ENCODE peak calls at places on chromosomes 12 and 14, in five cellular contexts. One of them, this sample, is unnamed.

GRCh38 chr12:9118161-9118560 is 2.4 kb upstream of the A2M start:
- ATAC-seq in left ventricle myocardium superior: peak
- ATAC-seq in activated CD8-positive, alpha-beta memory T cell treated with anti-CD3 and anti-CD28 coated beads, Interleukin-2, amount 10 ng/mL, durations not matched to agents 7 days and 5 days: no peak
- ATAC-seq in WTC11: no peak
- ATAC-seq in omental fat pad: no peak
- ATAC-seq in this sample: peak

GRCh38 chr14:68941820-68942219 is 37.3 kb downstream of the ACTN1 start:
- ATAC-seq in left ventricle myocardium superior: no peak
- ATAC-seq in activated CD8-positive, alpha-beta memory T cell treated with anti-CD3 and anti-CD28 coated beads, Interleukin-2, amount 10 ng/mL, durations not matched to agents 7 days and 5 days: no peak
- ATAC-seq in WTC11: peak
- ATAC-seq in omental fat pad: no peak
- ATAC-seq in this sample: no peak

GRCh38 chr12:75478395-75478794 is 2.2 kb upstream of the GLIPR1 start:
- ATAC-seq in left ventricle myocardium superior: peak
- ATAC-seq in activated CD8-positive, alpha-beta memory T cell treated with anti-CD3 and anti-CD28 coated beads, Interleukin-2, amount 10 ng/mL, durations not matched to agents 7 days and 5 days: peak
- ATAC-seq in WTC11: no peak
- ATAC-seq in omental fat pad: peak
- ATAC-seq in this sample: peak

GRCh38 chr14:71143391-71144290 is 236.4 kb downstream of the PCNX1 start:
- ATAC-seq in left ventricle myocardium superior: no peak
- ATAC-seq in activated CD8-positive, alpha-beta memory T cell treated with anti-CD3 and anti-CD28 coated beads, Interleukin-2, amount 10 ng/mL, durations not matched to agents 7 days and 5 days: peak
- ATAC-seq in WTC11: no peak
- ATAC-seq in omental fat pad: no peak
- ATAC-seq in this sample: peak

GRCh38 chr12:122206111-122206881 is 2.8 kb downstream of the B3GNT4 start:
- ATAC-seq in left ventricle myocardium superior: no peak
- ATAC-seq in activated CD8-positive, alpha-beta memory T cell treated with anti-CD3 and anti-CD28 coated beads, Interleukin-2, amount 10 ng/mL, durations not matched to agents 7 days and 5 days: no peak
- ATAC-seq in WTC11: no peak
- ATAC-seq in omental fat pad: no peak
- ATAC-seq in this sample: no peak

GRCh38 chr12:117111386-117112267 is 12.4 kb upstream of the TESC start:
- ATAC-seq in left ventricle myocardium superior: no peak
- ATAC-seq in activated CD8-positive, alpha-beta memory T cell treated with anti-CD3 and anti-CD28 coated beads, Interleukin-2, amount 10 ng/mL, durations not matched to agents 7 days and 5 days: no peak
- ATAC-seq in WTC11: peak
- ATAC-seq in omental fat pad: no peak
- ATAC-seq in this sample: no peak

GRCh38 chr12:55830601-55831406 is 1.4 kb upstream of the DNAJC14 start:
- ATAC-seq in left ventricle myocardium superior: peak
- ATAC-seq in activated CD8-positive, alpha-beta memory T cell treated with anti-CD3 and anti-CD28 coated beads, Interleukin-2, amount 10 ng/mL, durations not matched to agents 7 days and 5 days: no peak
- ATAC-seq in WTC11: peak
- ATAC-seq in omental fat pad: peak
- ATAC-seq in this sample: no peak

GRCh38 chr14:69002069-69002468 is 23.0 kb upstream of the ACTN1 start:
- ATAC-seq in left ventricle myocardium superior: peak
- ATAC-seq in activated CD8-positive, alpha-beta memory T cell treated with anti-CD3 and anti-CD28 coated beads, Interleukin-2, amount 10 ng/mL, durations not matched to agents 7 days and 5 days: no peak
- ATAC-seq in WTC11: peak
- ATAC-seq in omental fat pad: no peak
- ATAC-seq in this sample: peak

GRCh38 chr12:74780458-74781241 is 243.0 kb downstream of the ATXN7L3B start:
- ATAC-seq in left ventricle myocardium superior: no peak
- ATAC-seq in activated CD8-positive, alpha-beta memory T cell treated with anti-CD3 and anti-CD28 coated beads, Interleukin-2, amount 10 ng/mL, durations not matched to agents 7 days and 5 days: no peak
- ATAC-seq in WTC11: no peak
- ATAC-seq in omental fat pad: no peak
- ATAC-seq in this sample: no peak

GRCh38 chr12:127355061-127355820 is 911.7 kb upstream of the TMEM132C start:
- ATAC-seq in left ventricle myocardium superior: no peak
- ATAC-seq in activated CD8-positive, alpha-beta memory T cell treated with anti-CD3 and anti-CD28 coated beads, Interleukin-2, amount 10 ng/mL, durations not matched to agents 7 days and 5 days: no peak
- ATAC-seq in WTC11: peak
- ATAC-seq in omental fat pad: no peak
- ATAC-seq in this sample: no peak

GRCh38 chr14:68757618-68758081 is 35.2 kb downstream of the ZFP36L1 start:
- ATAC-seq in left ventricle myocardium superior: peak
- ATAC-seq in activated CD8-positive, alpha-beta memory T cell treated with anti-CD3 and anti-CD28 coated beads, Interleukin-2, amount 10 ng/mL, durations not matched to agents 7 days and 5 days: no peak
- ATAC-seq in WTC11: no peak
- ATAC-seq in omental fat pad: no peak
- ATAC-seq in this sample: no peak

This sample was measured in activated T-helper 17 cell treated with anti-CD3 and anti-CD28 coated beads, Interleukin-2, amount 50 U/mL, for 72 hours.